ENCODE peak calls at places on chromosome 15, in seven cellular contexts. W is neuronal stem cell, X is GM12892, U is hepatic stellate cell, H is caudate nucleus, L is cardiac fibroblast, M is NCI-H1092 treated with DMSO at 0.1 percent for 48 hours. S is an unnamed sample.

GRCh38 chr15:36831125-36831914 is 251.9 kb downstream of the CDIN1 start:
- DNase-seq in W (no peak), X (peak; percentile 5), U (peak; percentile 30), H (no peak), L (no peak), M (no peak), S (no peak)

GRCh38 chr15:96027501-96027900 is 303.0 kb upstream of the NR2F2 start:
- DNase-seq in W (no peak), X (no peak), U (no peak), H (no peak), L (no peak), M (no peak), S (no peak)

GRCh38 chr15:101440846-101441590 is 48.5 kb downstream of the PCSK6 start:
- DNase-seq in W (no peak), X (no peak), U (no peak), H (no peak), L (no peak), M (no peak), S (no peak)

GRCh38 chr15:52790166-52790708 is at the start of gene ONECUT1:
- DNase-seq in W (peak; percentile 79), X (peak; percentile 72), U (peak; percentile 75), H (no peak), L (peak; percentile 46), M (peak; percentile 69), S (no peak)

GRCh38 chr15:40959331-40960141 is 6.3 kb downstream of the CHAC1 start:
- DNase-seq in W (no peak), X (no peak), U (no peak), H (no peak), L (no peak), M (peak; percentile 37), S (no peak)

GRCh38 chr15:82810863-82811421 is 1.5 kb downstream of the WHAMM start:
- DNase-seq in W (no peak), X (no peak), U (no peak), H (no peak), L (peak; percentile 15), M (no peak), S (no peak)

GRCh38 chr15:77508541-77509505 is 88.1 kb downstream of the HMG20A start:
- DNase-seq in W (no peak), X (no peak), U (no peak), H (no peak), L (peak; percentile 54), M (no peak), S (no peak)

GRCh38 chr15:55353030-55353429 is 34.0 kb downstream of the PIGB start:
- DNase-seq in W (no peak), X (no peak), U (no peak), H (no peak), L (no peak), M (no peak), S (no peak)

GRCh38 chr15:31308185-31308639 is 18.4 kb upstream of the KLF13 start:
- DNase-seq in W (no peak), X (peak; percentile 69), U (no peak), H (no peak), L (no peak), M (peak; percentile 15), S (no peak)